ENCODE peak calls at places on chromosome 17, in six cellular contexts. One of them, this sample, is unnamed.
A peak's percentile ranks its signal among the peaks of the same experiment; 100 is the strongest.

GRCh38 chr17:27362503-27362902 is 68.6 kb downstream of the WSB1 start:
- DNase-seq in A549: no peak
- DNase-seq in gastrocnemius medialis: no peak
- DNase-seq in IMR-90: no peak
- DNase-seq in body of pancreas: no peak
- DNase-seq in heart left ventricle: no peak
- DNase-seq in this sample: no peak

GRCh38 chr17:33267279-33267790 is 25.8 kb downstream of the ASIC2 start:
- DNase-seq in IMR-90: peak; percentile 94
- DNase-seq in body of pancreas: no peak
- DNase-seq in heart left ventricle: no peak
- DNase-seq in A549: peak; percentile 55
- DNase-seq in gastrocnemius medialis: no peak
- DNase-seq in this sample: no peak

GRCh38 chr17:45225051-45225700 is 3.5 kb downstream of the FMNL1 start:
- DNase-seq in heart left ventricle: no peak
- DNase-seq in gastrocnemius medialis: no peak
- DNase-seq in A549: no peak
- DNase-seq in body of pancreas: no peak
- DNase-seq in IMR-90: no peak
- DNase-seq in this sample: peak; percentile 52

GRCh38 chr17:67491009-67491677 is 114.1 kb downstream of the PITPNC1 start:
- DNase-seq in gastrocnemius medialis: peak; percentile 86
- DNase-seq in A549: peak; percentile 80
- DNase-seq in heart left ventricle: peak; percentile 93
- DNase-seq in IMR-90: peak; percentile 98
- DNase-seq in body of pancreas: peak; percentile 99
- DNase-seq in this sample: no peak

GRCh38 chr17:81179861-81180260 is 13.8 kb upstream of the AATK start:
- DNase-seq in IMR-90: no peak
- DNase-seq in gastrocnemius medialis: no peak
- DNase-seq in body of pancreas: no peak
- DNase-seq in A549: no peak
- DNase-seq in heart left ventricle: no peak
- DNase-seq in this sample: no peak

GRCh38 chr17:63433746-63434591 is 12.1 kb downstream of the CYB561 start:
- DNase-seq in heart left ventricle: peak; percentile 85
- DNase-seq in A549: no peak
- DNase-seq in body of pancreas: peak; percentile 89
- DNase-seq in gastrocnemius medialis: peak; percentile 53
- DNase-seq in IMR-90: peak; percentile 92
- DNase-seq in this sample: peak; percentile 55

GRCh38 chr17:83203472-83204221 is 124.2 kb downstream of the METRNL start:
- DNase-seq in IMR-90: no peak
- DNase-seq in heart left ventricle: peak; percentile 64
- DNase-seq in body of pancreas: peak; percentile 11
- DNase-seq in gastrocnemius medialis: peak; percentile 1
- DNase-seq in A549: no peak
- DNase-seq in this sample: peak; percentile 47

GRCh38 chr17:60390223-60390622 is 1.7 kb downstream of the USP32 start:
- DNase-seq in heart left ventricle: no peak
- DNase-seq in body of pancreas: peak; percentile 15
- DNase-seq in IMR-90: peak; percentile 47
- DNase-seq in A549: no peak
- DNase-seq in gastrocnemius medialis: peak; percentile 25
- DNase-seq in this sample: no peak

GRCh38 chr17:3828151-3828851 is 17.7 kb downstream of the NCBP3 start:
- DNase-seq in A549: no peak
- DNase-seq in gastrocnemius medialis: peak; percentile 60
- DNase-seq in heart left ventricle: no peak
- DNase-seq in IMR-90: peak; percentile 86
- DNase-seq in body of pancreas: no peak
- DNase-seq in this sample: no peak

GRCh38 chr17:43155666-43156065 is 15.3 kb upstream of the NBR1 start:
- DNase-seq in A549: no peak
- DNase-seq in gastrocnemius medialis: no peak
- DNase-seq in IMR-90: no peak
- DNase-seq in heart left ventricle: no peak
- DNase-seq in body of pancreas: no peak
- DNase-seq in this sample: no peak

GRCh38 chr17:57215317-57215716 is 41.0 kb upstream of the MSI2 start:
- DNase-seq in IMR-90: no peak
- DNase-seq in body of pancreas: peak; percentile 14
- DNase-seq in gastrocnemius medialis: peak; percentile 5
- DNase-seq in A549: no peak
- DNase-seq in heart left ventricle: no peak
- DNase-seq in this sample: no peak

GRCh38 chr17:68851875-68852274 is 103.3 kb downstream of the ABCA8 start:
- DNase-seq in body of pancreas: no peak
- DNase-seq in IMR-90: no peak
- DNase-seq in heart left ventricle: no peak
- DNase-seq in A549: no peak
- DNase-seq in gastrocnemius medialis: no peak
- DNase-seq in this sample: no peak

GRCh38 chr17:41147531-41148204 is 2.0 kb downstream of the KRTAP4-5 start:
- DNase-seq in A549: no peak
- DNase-seq in IMR-90: no peak
- DNase-seq in heart left ventricle: no peak
- DNase-seq in gastrocnemius medialis: no peak
- DNase-seq in body of pancreas: no peak
- DNase-seq in this sample: no peak

GRCh38 chr17:76715462-76715830 is 4.7 kb upstream of the MXRA7 start:
- DNase-seq in gastrocnemius medialis: no peak
- DNase-seq in IMR-90: no peak
- DNase-seq in A549: no peak
- DNase-seq in body of pancreas: no peak
- DNase-seq in heart left ventricle: no peak
- DNase-seq in this sample: no peak

GRCh38 chr17:78599419-78599818 is 22.2 kb upstream of the DNAH17 start:
- DNase-seq in IMR-90: peak; percentile 8
- DNase-seq in gastrocnemius medialis: no peak
- DNase-seq in A549: no peak
- DNase-seq in heart left ventricle: no peak
- DNase-seq in body of pancreas: no peak
- DNase-seq in this sample: no peak
- H3K4me1 ChIP-seq in IMR-90: peaks cover 8% of the 10 kb centered on the region
- H3K4me1 ChIP-seq in gastrocnemius medialis: no peaks in the 10 kb centered on the region
- H3K4me1 ChIP-seq in A549: peaks cover 62% of the 10 kb centered on the region
- H3K4me1 ChIP-seq in heart left ventricle: peaks cover 12% of the 10 kb centered on the region
- H3K4me1 ChIP-seq in body of pancreas: no peaks in the 10 kb centered on the region
- H3K4me1 ChIP-seq in this sample: no peaks in the 10 kb centered on the region

GRCh38 chr17:32136856-32137255 is 5.4 kb upstream of the RHOT1 start:
- DNase-seq in A549: no peak
- DNase-seq in IMR-90: no peak
- DNase-seq in body of pancreas: no peak
- DNase-seq in heart left ventricle: no peak
- DNase-seq in gastrocnemius medialis: no peak
- DNase-seq in this sample: no peak

GRCh38 chr17:32143525-32143865 is 1.2 kb downstream of the RHOT1 start:
- DNase-seq in A549: no peak
- DNase-seq in IMR-90: no peak
- DNase-seq in body of pancreas: no peak
- DNase-seq in gastrocnemius medialis: no peak
- DNase-seq in heart left ventricle: no peak
- DNase-seq in this sample: no peak

GRCh38 chr17:32141690-32142037 is 638 bp upstream of the RHOT1 start:
- DNase-seq in body of pancreas: no peak
- DNase-seq in IMR-90: no peak
- DNase-seq in gastrocnemius medialis: no peak
- DNase-seq in A549: no peak
- DNase-seq in heart left ventricle: no peak
- DNase-seq in this sample: no peak

GRCh38 chr17:32142857-32143524 is 689 bp downstream of the RHOT1 start:
- DNase-seq in A549: peak; percentile 64
- DNase-seq in gastrocnemius medialis: peak; percentile 76
- DNase-seq in heart left ventricle: peak; percentile 71
- DNase-seq in body of pancreas: peak; percentile 82
- DNase-seq in IMR-90: peak; percentile 76
- DNase-seq in this sample: peak; percentile 67

GRCh38 chr17:32142038-32142856 is at the start of gene RHOT1:
- DNase-seq in A549: peak; percentile 87
- DNase-seq in IMR-90: peak; percentile 90
- DNase-seq in heart left ventricle: peak; percentile 87
- DNase-seq in gastrocnemius medialis: peak; percentile 47
- DNase-seq in body of pancreas: peak; percentile 73
- DNase-seq in this sample: peak; percentile 78
- TF ChIP-seq POLR2A in A549: peak; percentile 51
- TF ChIP-seq POLR2A in IMR-90: no peak
- TF ChIP-seq POLR2A in heart left ventricle: no peak
- TF ChIP-seq POLR2A in gastrocnemius medialis: peak; percentile 65
- TF ChIP-seq POLR2A in body of pancreas: peak; percentile 67
- TF ChIP-seq POLR2A in this sample: peak; percentile 54

GRCh38 chr17:4948166-4948996 is at the start of gene PFN1:
- DNase-seq in body of pancreas: peak; percentile 91
- DNase-seq in A549: peak; percentile 98
- DNase-seq in IMR-90: peak; percentile 91
- DNase-seq in gastrocnemius medialis: peak; percentile 86
- DNase-seq in heart left ventricle: peak; percentile 93
- DNase-seq in this sample: peak; percentile 95

GRCh38 chr17:4948997-4949320 is 629 bp upstream of the PFN1 start:
- DNase-seq in gastrocnemius medialis: peak; percentile 71
- DNase-seq in heart left ventricle: peak; percentile 92
- DNase-seq in IMR-90: peak; percentile 89
- DNase-seq in body of pancreas: peak; percentile 78
- DNase-seq in A549: no peak
- DNase-seq in this sample: peak; percentile 91

GRCh38 chr17:4950757-4951204 is at the start of gene ENO3:
- DNase-seq in body of pancreas: no peak
- DNase-seq in A549: peak; percentile 40
- DNase-seq in gastrocnemius medialis: no peak
- DNase-seq in heart left ventricle: peak; percentile 76
- DNase-seq in IMR-90: no peak
- DNase-seq in this sample: peak; percentile 82

GRCh38 chr17:4950075-4950756 is 703 bp upstream of the ENO3 start:
- DNase-seq in A549: peak; percentile 36
- DNase-seq in heart left ventricle: peak; percentile 91
- DNase-seq in body of pancreas: peak; percentile 59
- DNase-seq in IMR-90: no peak
- DNase-seq in gastrocnemius medialis: no peak
- DNase-seq in this sample: peak; percentile 86

GRCh38 chr17:4949321-4950074 is 1.2 kb upstream of the PFN1 start:
- DNase-seq in heart left ventricle: peak; percentile 87
- DNase-seq in IMR-90: peak; percentile 76
- DNase-seq in body of pancreas: peak; percentile 81
- DNase-seq in gastrocnemius medialis: peak; percentile 79
- DNase-seq in A549: peak; percentile 83
- DNase-seq in this sample: peak; percentile 87
- H3K4me1 ChIP-seq in heart left ventricle: peaks cover 41% of the 10 kb centered on the region
- H3K4me1 ChIP-seq in IMR-90: peaks cover 38% of the 10 kb centered on the region
- H3K4me1 ChIP-seq in body of pancreas: peaks cover 34% of the 10 kb centered on the region
- H3K4me1 ChIP-seq in gastrocnemius medialis: peaks cover 62% of the 10 kb centered on the region
- H3K4me1 ChIP-seq in A549: peaks cover 48% of the 10 kb centered on the region
- H3K4me1 ChIP-seq in this sample: peaks cover 11% of the 10 kb centered on the region

GRCh38 chr17:44211281-44212265 is 7.9 kb downstream of the UBTF start:
- DNase-seq in heart left ventricle: no peak
- DNase-seq in gastrocnemius medialis: no peak
- DNase-seq in IMR-90: no peak
- DNase-seq in body of pancreas: no peak
- DNase-seq in A549: no peak
- DNase-seq in this sample: no peak

GRCh38 chr17:44213403-44214229 is 5.9 kb downstream of the UBTF start:
- DNase-seq in body of pancreas: no peak
- DNase-seq in gastrocnemius medialis: no peak
- DNase-seq in heart left ventricle: no peak
- DNase-seq in A549: no peak
- DNase-seq in IMR-90: no peak
- DNase-seq in this sample: no peak

GRCh38 chr17:44214896-44215295 is 4.6 kb downstream of the UBTF start:
- DNase-seq in body of pancreas: no peak
- DNase-seq in heart left ventricle: no peak
- DNase-seq in A549: no peak
- DNase-seq in gastrocnemius medialis: no peak
- DNase-seq in IMR-90: no peak
- DNase-seq in this sample: no peak

GRCh38 chr17:44214230-44214494 is 5.3 kb downstream of the UBTF start:
- DNase-seq in A549: no peak
- DNase-seq in gastrocnemius medialis: no peak
- DNase-seq in heart left ventricle: no peak
- DNase-seq in IMR-90: no peak
- DNase-seq in body of pancreas: no peak
- DNase-seq in this sample: no peak

DNA sequence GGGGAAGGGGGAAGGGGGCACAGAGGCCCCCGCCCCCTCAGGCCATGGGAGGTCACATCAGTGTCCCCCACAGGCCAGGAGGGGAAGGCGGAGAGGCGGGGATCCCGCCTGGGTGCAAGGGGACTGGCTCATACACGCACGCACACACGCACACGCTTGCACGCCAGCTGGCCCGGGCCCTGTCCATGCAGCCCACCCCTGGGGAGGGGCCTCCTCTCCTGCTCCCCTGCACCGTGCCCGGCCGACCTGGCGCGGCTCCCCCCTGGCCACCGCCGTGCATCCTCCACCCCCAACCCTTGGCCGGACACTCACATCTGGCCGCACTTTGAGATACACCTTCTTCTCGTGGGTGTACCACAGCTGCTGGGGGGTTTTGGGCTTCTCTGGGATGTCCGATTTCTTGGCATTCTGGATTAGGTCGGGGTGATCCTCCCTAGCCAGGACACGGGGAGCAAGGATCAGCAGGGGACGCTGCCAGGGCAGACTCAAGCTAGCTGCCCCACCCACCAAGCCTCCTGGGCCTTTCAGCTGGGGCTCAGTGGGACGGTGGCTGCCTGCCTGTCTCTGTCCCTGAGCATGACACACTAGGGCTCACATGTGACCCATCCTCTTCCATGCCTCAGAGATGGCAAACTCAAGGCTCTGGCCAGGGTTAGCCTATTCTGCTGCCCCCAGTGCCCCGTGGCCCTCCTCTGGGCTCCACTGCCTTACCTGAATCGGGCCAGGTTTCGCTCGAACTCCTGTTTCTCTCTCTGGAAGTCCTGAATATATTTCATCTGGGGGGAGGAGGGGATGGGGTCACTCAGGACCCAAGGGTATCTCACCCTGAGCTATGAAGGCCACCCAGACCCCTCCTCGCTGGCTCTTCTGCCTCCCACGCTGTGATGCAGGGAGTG is 6.7 kb downstream of the UBTF start:
- DNase-seq in body of pancreas: no peak
- DNase-seq in gastrocnemius medialis: no peak
- DNase-seq in heart left ventricle: no peak
- DNase-seq in IMR-90: no peak
- DNase-seq in A549: no peak
- DNase-seq in this sample: no peak
- TF ChIP-seq POLR2A in body of pancreas: no peak
- TF ChIP-seq POLR2A in gastrocnemius medialis: no peak
- TF ChIP-seq POLR2A in heart left ventricle: no peak
- TF ChIP-seq POLR2A in IMR-90: no peak
- TF ChIP-seq POLR2A in A549: no peak
- TF ChIP-seq POLR2A in this sample: no peak

DNA sequence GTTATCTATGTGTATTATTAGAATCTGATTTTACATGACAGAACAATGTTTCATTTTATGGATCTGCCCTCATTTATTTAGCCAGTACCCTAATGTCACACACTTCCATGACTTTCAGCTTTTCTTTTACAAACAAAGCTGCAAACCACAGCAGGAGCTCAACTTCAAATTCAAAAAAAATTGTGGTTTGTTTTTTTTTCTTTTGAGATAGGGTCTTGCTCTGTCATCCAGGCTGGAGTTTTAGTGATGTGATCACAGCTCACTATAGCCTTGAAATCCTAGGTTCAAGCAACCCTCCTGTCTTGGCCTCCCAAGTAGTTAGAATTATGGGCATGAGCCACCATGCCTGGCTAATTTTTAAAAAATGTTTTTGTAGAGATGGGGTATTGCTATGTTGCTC is 8.2 kb upstream of the MPRIP start:
- DNase-seq in A549: no peak
- DNase-seq in gastrocnemius medialis: no peak
- DNase-seq in heart left ventricle: no peak
- DNase-seq in body of pancreas: no peak
- DNase-seq in IMR-90: no peak
- DNase-seq in this sample: no peak
- H3K4me1 ChIP-seq in A549: peaks cover 75% of the 10 kb centered on the region
- H3K4me1 ChIP-seq in gastrocnemius medialis: peaks cover 37% of the 10 kb centered on the region
- H3K4me1 ChIP-seq in heart left ventricle: peaks cover 21% of the 10 kb centered on the region
- H3K4me1 ChIP-seq in body of pancreas: peaks cover 23% of the 10 kb centered on the region
- H3K4me1 ChIP-seq in IMR-90: peaks cover 18% of the 10 kb centered on the region
- H3K4me1 ChIP-seq in this sample: no peaks in the 10 kb centered on the region

This sample was measured in right lobe of liver.